ENCODE peak calls at places on chromosomes 1 and 21, in ten cellular contexts. B is CD8-positive, alpha-beta T cell; W is keratinocyte; H is small intestine; O is GM12878; K is astrocyte; I is tibial artery; N is adrenal gland; X is ovary; P is ascending aorta. Q is an unnamed sample.
A peak's percentile ranks its signal among the peaks of the same experiment; 100 is the strongest.

GRCh38 chr1:248802454-248802853 is 23.3 kb downstream of the SH3BP5L start:
- DNase-seq in B (no peak), W (no peak), H (peak; percentile 88), O (no peak), K (no peak), I (no peak), N (peak; percentile 30), X (no peak), P (no peak), Q (no peak)

GRCh38 chr1:30046751-30047150 is 676.6 kb downstream of the MATN1 start:
- DNase-seq in B (no peak), W (no peak), H (no peak), O (no peak), K (no peak), I (peak; percentile 37), N (peak; percentile 17), X (no peak), P (no peak), Q (no peak)

GRCh38 chr21:29658177-29658933 is 281.4 kb downstream of the GRIK1 start:
- DNase-seq in B (no peak), W (no peak), H (no peak), O (no peak), K (no peak), I (no peak), N (no peak), X (no peak), P (no peak), Q (no peak)

GRCh38 chr1:81650741-81651140 is 150.0 kb upstream of the ADGRL2 start:
- DNase-seq in B (no peak), W (no peak), H (no peak), O (no peak), K (no peak), I (no peak), N (no peak), X (no peak), P (no peak), Q (no peak)

GRCh38 chr1:23751050-23751814 is 8.0 kb downstream of the ELOA start:
- DNase-seq in B (no peak), W (no peak), H (peak; percentile 65), O (no peak), K (peak; percentile 18), I (no peak), N (peak; percentile 84), X (no peak), P (no peak), Q (peak; percentile 53)

GRCh38 chr21:28308516-28308915 is 684.2 kb downstream of the LTN1 start:
- DNase-seq in B (no peak), W (no peak), H (peak; percentile 29), O (no peak), K (peak; percentile 38), I (no peak), N (no peak), X (no peak), P (no peak), Q (no peak)

GRCh38 chr1:202164271-202165037 is 4.1 kb upstream of the PTPN7 start:
- DNase-seq in B (peak; percentile 47), W (no peak), H (peak; percentile 53), O (peak; percentile 56), K (no peak), I (no peak), N (no peak), X (no peak), P (no peak), Q (no peak)

GRCh38 chr21:45724345-45724961 is 80.9 kb downstream of the PCBP3 start:
- DNase-seq in B (no peak), W (no peak), H (no peak), O (no peak), K (no peak), I (no peak), N (no peak), X (no peak), P (no peak), Q (peak; percentile 53)

GRCh38 chr1:92961896-92962752 is 862 bp upstream of the DIPK1A start:
- DNase-seq in B (peak; percentile 39), W (peak; percentile 69), H (peak; percentile 53), O (peak; percentile 82), K (peak; percentile 73), I (peak; percentile 74), N (no peak), X (peak; percentile 31), P (no peak), Q (no peak)

GRCh38 chr1:78038071-78038470 is 7.7 kb upstream of the GIPC2 start:
- DNase-seq in B (no peak), W (no peak), H (no peak), O (no peak), K (no peak), I (no peak), N (no peak), X (no peak), P (no peak), Q (no peak)

GRCh38 chr1:197911857-197912696 is 5.1 kb upstream of the LHX9 start:
- DNase-seq in B (no peak), W (no peak), H (no peak), O (no peak), K (no peak), I (no peak), N (no peak), X (no peak), P (no peak), Q (no peak)

GRCh38 chr1:160352555-160352954 is 9.4 kb downstream of the NCSTN start:
- DNase-seq in B (no peak), W (no peak), H (no peak), O (no peak), K (no peak), I (no peak), N (no peak), X (no peak), P (no peak), Q (no peak)

GRCh38 chr1:208270679-208271111 is 26.5 kb upstream of the PLXNA2 start:
- DNase-seq in B (no peak), W (no peak), H (no peak), O (no peak), K (peak; percentile 19), I (no peak), N (no peak), X (no peak), P (no peak), Q (no peak)

GRCh38 chr1:245673920-245674414 is 519.2 kb downstream of the KIF26B start:
- DNase-seq in B (no peak), W (no peak), H (no peak), O (peak; percentile 25), K (peak; percentile 25), I (no peak), N (peak; percentile 9), X (no peak), P (no peak), Q (no peak)

GRCh38 chr1:236395780-236396664 is 1.9 kb downstream of the EDARADD start:
- DNase-seq in B (no peak), W (no peak), H (no peak), O (no peak), K (no peak), I (no peak), N (no peak), X (no peak), P (no peak), Q (no peak)
- H3K27me3 ChIP-seq in B (no peaks in the 10 kb centered on the region), W (no peaks in the 10 kb centered on the region), H (no peaks in the 10 kb centered on the region), O (peaks cover 5% of the 10 kb centered on the region), K (peaks cover 16% of the 10 kb centered on the region), I (peaks cover 39% of the 10 kb centered on the region), N (peaks cover 18% of the 10 kb centered on the region), X (no peaks in the 10 kb centered on the region), P (no peaks in the 10 kb centered on the region), Q (peaks cover 58% of the 10 kb centered on the region)

GRCh38 chr1:207004931-207005830 is 27.4 kb downstream of the C1orf116 start:
- DNase-seq in B (no peak), W (no peak), H (peak; percentile 95), O (peak; percentile 7), K (peak; percentile 70), I (no peak), N (peak; percentile 87), X (no peak), P (no peak), Q (peak; percentile 70)
- H3K4me1 ChIP-seq in B (no peaks in the 10 kb centered on the region), W (peaks cover 65% of the 10 kb centered on the region), H (peaks cover 22% of the 10 kb centered on the region), O (no peaks in the 10 kb centered on the region), K (peaks cover 9% of the 10 kb centered on the region), I (no peaks in the 10 kb centered on the region), N (no peaks in the 10 kb centered on the region), X (no peaks in the 10 kb centered on the region), P (no peaks in the 10 kb centered on the region), Q (no peaks in the 10 kb centered on the region)

DNA sequence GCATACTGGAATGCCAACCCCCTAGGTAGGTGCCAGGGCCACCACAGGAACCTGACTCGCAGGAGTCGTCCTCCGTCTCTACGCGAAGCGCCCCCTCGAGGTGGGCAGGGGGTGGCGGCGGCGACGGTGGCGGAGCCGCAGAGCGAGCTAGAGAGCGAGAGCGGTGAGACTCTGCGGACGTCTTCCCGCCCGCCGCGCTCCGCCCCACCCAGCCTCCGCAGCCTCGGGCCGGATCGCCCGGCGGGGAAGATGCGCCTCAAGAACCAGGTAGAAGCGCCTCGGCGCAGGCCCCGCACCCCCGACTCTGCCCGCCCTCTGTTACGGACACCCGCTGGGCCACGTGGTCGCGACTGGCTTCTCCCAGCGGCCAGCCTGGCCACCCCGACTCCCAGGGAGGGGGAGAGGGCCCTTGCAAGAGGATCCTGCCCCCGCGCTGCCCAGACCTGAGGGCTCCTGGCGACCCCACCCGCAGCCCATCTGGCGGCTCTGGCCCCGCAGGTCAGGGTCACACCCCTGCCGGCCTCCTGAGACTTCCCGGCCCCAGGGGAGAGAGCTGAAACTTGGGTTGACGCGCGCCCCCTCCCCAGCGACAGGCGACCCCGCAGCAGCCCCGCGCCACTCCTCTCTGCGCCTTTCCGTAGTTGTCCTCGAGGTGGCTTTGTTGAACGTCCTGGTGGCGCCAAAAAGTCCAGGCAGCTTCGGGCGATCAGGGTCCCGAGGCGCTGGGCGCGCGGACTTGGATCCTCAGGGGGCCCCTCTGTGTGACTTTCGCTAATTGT is 24.4 kb upstream of the AGBL4 start:
- DNase-seq in B (no peak), W (no peak), H (no peak), O (no peak), K (no peak), I (no peak), N (peak; percentile 58), X (no peak), P (no peak), Q (peak; percentile 74)
- H3K27me3 ChIP-seq in B (peaks cover 3% of the 10 kb centered on the region), W (peaks cover 18% of the 10 kb centered on the region), H (peaks cover 11% of the 10 kb centered on the region), O (peaks cover 5% of the 10 kb centered on the region), K (peaks cover 9% of the 10 kb centered on the region), I (peaks cover 20% of the 10 kb centered on the region), N (peaks cover 18% of the 10 kb centered on the region), X (no peaks in the 10 kb centered on the region), P (no peaks in the 10 kb centered on the region), Q (no peaks in the 10 kb centered on the region)

GRCh38 chr1:19400875-19401854 is 84.2 kb downstream of the CAPZB start:
- DNase-seq in B (no peak), W (no peak), H (no peak), O (no peak), K (no peak), I (no peak), N (no peak), X (no peak), P (no peak), Q (no peak)

GRCh38 chr1:19397217-19397945 is 85.3 kb downstream of the SLC66A1 start:
- DNase-seq in B (no peak), W (no peak), H (no peak), O (no peak), K (no peak), I (no peak), N (no peak), X (no peak), P (no peak), Q (no peak)

GRCh38 chr1:19402031-19402430 is 83.3 kb downstream of the CAPZB start:
- DNase-seq in B (no peak), W (no peak), H (no peak), O (no peak), K (no peak), I (no peak), N (no peak), X (no peak), P (no peak), Q (no peak)

GRCh38 chr1:19398309-19398760 is 86.2 kb downstream of the SLC66A1 start:
- DNase-seq in B (no peak), W (no peak), H (no peak), O (no peak), K (peak; percentile 100), I (peak; percentile 76), N (no peak), X (peak; percentile 76), P (no peak), Q (no peak)

GRCh38 chr1:19400189-19400588 is 85.2 kb downstream of the CAPZB start:
- DNase-seq in B (no peak), W (no peak), H (no peak), O (no peak), K (peak; percentile 71), I (no peak), N (no peak), X (no peak), P (no peak), Q (no peak)
- H3K4me1 ChIP-seq in B (peaks cover 36% of the 10 kb centered on the region), W (peaks cover 12% of the 10 kb centered on the region), H (no peaks in the 10 kb centered on the region), O (peaks cover 12% of the 10 kb centered on the region), K (peaks cover 57% of the 10 kb centered on the region), I (peaks cover 3% of the 10 kb centered on the region), N (no peaks in the 10 kb centered on the region), X (peaks cover 56% of the 10 kb centered on the region), P (peaks cover 72% of the 10 kb centered on the region), Q (no peaks in the 10 kb centered on the region)